ENCODE peak calls at places on chromosomes 2 and 18, in seven cellular contexts. One of them, this sample, is unnamed.

GRCh38 chr18:9079863-9080528 is 22.5 kb upstream of the NDUFV2 start:
- DNase-seq in AG08395: no peak
- DNase-seq in HCEC 1CT: no peak
- DNase-seq in A549: no peak
- DNase-seq in stimulated activated naive B cell treated with anti-CD40 and anti-IgM and Interleukin-4, amounts not matched to agents 10 μg/mL and 1 μg/mL and 100 μg/mL, for 72 hours: no peak
- DNase-seq in NCI-H1092: no peak
- DNase-seq in aorta: no peak
- DNase-seq in this sample: no peak

GRCh38 chr2:106095478-106096392 is 98.4 kb downstream of the UXS1 start:
- DNase-seq in stimulated activated naive B cell treated with anti-CD40 and anti-IgM and Interleukin-4, amounts not matched to agents 10 μg/mL and 1 μg/mL and 100 μg/mL, for 72 hours: peak
- DNase-seq in aorta: peak
- DNase-seq in HCEC 1CT: no peak
- DNase-seq in AG08395: no peak
- DNase-seq in A549: no peak
- DNase-seq in NCI-H1092: no peak
- DNase-seq in this sample: peak

GRCh38 chr18:27863780-27864430 is 313.0 kb downstream of the CDH2 start:
- DNase-seq in HCEC 1CT: no peak
- DNase-seq in A549: no peak
- DNase-seq in AG08395: no peak
- DNase-seq in aorta: no peak
- DNase-seq in NCI-H1092: no peak
- DNase-seq in stimulated activated naive B cell treated with anti-CD40 and anti-IgM and Interleukin-4, amounts not matched to agents 10 μg/mL and 1 μg/mL and 100 μg/mL, for 72 hours: no peak
- DNase-seq in this sample: no peak

GRCh38 chr18:59743561-59743960 is 46.3 kb upstream of the CCBE1 start:
- DNase-seq in AG08395: peak
- DNase-seq in A549: no peak
- DNase-seq in stimulated activated naive B cell treated with anti-CD40 and anti-IgM and Interleukin-4, amounts not matched to agents 10 μg/mL and 1 μg/mL and 100 μg/mL, for 72 hours: no peak
- DNase-seq in HCEC 1CT: peak
- DNase-seq in aorta: no peak
- DNase-seq in NCI-H1092: no peak
- DNase-seq in this sample: no peak

GRCh38 chr2:75494137-75494769 is 66.5 kb downstream of the EVA1A start:
- DNase-seq in NCI-H1092: no peak
- DNase-seq in HCEC 1CT: no peak
- DNase-seq in aorta: no peak
- DNase-seq in stimulated activated naive B cell treated with anti-CD40 and anti-IgM and Interleukin-4, amounts not matched to agents 10 μg/mL and 1 μg/mL and 100 μg/mL, for 72 hours: no peak
- DNase-seq in AG08395: peak
- DNase-seq in A549: no peak
- DNase-seq in this sample: no peak

GRCh38 chr2:3195865-3196504 is 181.6 kb downstream of the EIPR1 start:
- DNase-seq in A549: no peak
- DNase-seq in aorta: no peak
- DNase-seq in NCI-H1092: no peak
- DNase-seq in HCEC 1CT: no peak
- DNase-seq in AG08395: no peak
- DNase-seq in stimulated activated naive B cell treated with anti-CD40 and anti-IgM and Interleukin-4, amounts not matched to agents 10 μg/mL and 1 μg/mL and 100 μg/mL, for 72 hours: no peak
- DNase-seq in this sample: no peak

GRCh38 chr2:11203480-11203879 is 48.2 kb downstream of the SLC66A3 start:
- DNase-seq in stimulated activated naive B cell treated with anti-CD40 and anti-IgM and Interleukin-4, amounts not matched to agents 10 μg/mL and 1 μg/mL and 100 μg/mL, for 72 hours: no peak
- DNase-seq in NCI-H1092: no peak
- DNase-seq in AG08395: peak
- DNase-seq in A549: peak
- DNase-seq in HCEC 1CT: peak
- DNase-seq in aorta: no peak
- DNase-seq in this sample: no peak

GRCh38 chr18:77132369-77133050 is at the start of gene MBP:
- DNase-seq in AG08395: no peak
- DNase-seq in HCEC 1CT: no peak
- DNase-seq in NCI-H1092: peak
- DNase-seq in A549: peak
- DNase-seq in stimulated activated naive B cell treated with anti-CD40 and anti-IgM and Interleukin-4, amounts not matched to agents 10 μg/mL and 1 μg/mL and 100 μg/mL, for 72 hours: peak
- DNase-seq in aorta: peak
- DNase-seq in this sample: peak

GRCh38 chr2:196380575-196380974 is 209.2 kb upstream of the STK17B start:
- DNase-seq in HCEC 1CT: no peak
- DNase-seq in NCI-H1092: no peak
- DNase-seq in stimulated activated naive B cell treated with anti-CD40 and anti-IgM and Interleukin-4, amounts not matched to agents 10 μg/mL and 1 μg/mL and 100 μg/mL, for 72 hours: no peak
- DNase-seq in AG08395: no peak
- DNase-seq in A549: no peak
- DNase-seq in aorta: no peak
- DNase-seq in this sample: no peak

GRCh38 chr2:65382776-65383357 is 49.5 kb downstream of the SPRED2 start:
- DNase-seq in AG08395: peak
- DNase-seq in stimulated activated naive B cell treated with anti-CD40 and anti-IgM and Interleukin-4, amounts not matched to agents 10 μg/mL and 1 μg/mL and 100 μg/mL, for 72 hours: peak
- DNase-seq in NCI-H1092: no peak
- DNase-seq in HCEC 1CT: peak
- DNase-seq in aorta: peak
- DNase-seq in A549: peak
- DNase-seq in this sample: peak

GRCh38 chr2:71934595-71935263 is 212.9 kb downstream of the CYP26B1 start:
- DNase-seq in HCEC 1CT: no peak
- DNase-seq in aorta: peak
- DNase-seq in NCI-H1092: no peak
- DNase-seq in stimulated activated naive B cell treated with anti-CD40 and anti-IgM and Interleukin-4, amounts not matched to agents 10 μg/mL and 1 μg/mL and 100 μg/mL, for 72 hours: no peak
- DNase-seq in AG08395: peak
- DNase-seq in A549: peak
- DNase-seq in this sample: no peak

GRCh38 chr2:109382946-109383345 is 230.8 kb downstream of the SEPTIN10 start:
- DNase-seq in AG08395: peak
- DNase-seq in stimulated activated naive B cell treated with anti-CD40 and anti-IgM and Interleukin-4, amounts not matched to agents 10 μg/mL and 1 μg/mL and 100 μg/mL, for 72 hours: no peak
- DNase-seq in NCI-H1092: peak
- DNase-seq in HCEC 1CT: peak
- DNase-seq in A549: no peak
- DNase-seq in aorta: peak
- DNase-seq in this sample: no peak

GRCh38 chr18:55396979-55397378 is 191.0 kb downstream of the TCF4 start:
- DNase-seq in NCI-H1092: no peak
- DNase-seq in HCEC 1CT: no peak
- DNase-seq in A549: no peak
- DNase-seq in aorta: no peak
- DNase-seq in AG08395: no peak
- DNase-seq in stimulated activated naive B cell treated with anti-CD40 and anti-IgM and Interleukin-4, amounts not matched to agents 10 μg/mL and 1 μg/mL and 100 μg/mL, for 72 hours: no peak
- DNase-seq in this sample: no peak

GRCh38 chr2:148643421-148643820 is 1.1 kb upstream of the EPC2 start:
- DNase-seq in HCEC 1CT: no peak
- DNase-seq in AG08395: no peak
- DNase-seq in NCI-H1092: no peak
- DNase-seq in stimulated activated naive B cell treated with anti-CD40 and anti-IgM and Interleukin-4, amounts not matched to agents 10 μg/mL and 1 μg/mL and 100 μg/mL, for 72 hours: no peak
- DNase-seq in A549: no peak
- DNase-seq in aorta: no peak
- DNase-seq in this sample: no peak

GRCh38 chr18:22185723-22186386 is 16.5 kb downstream of the GATA6 start:
- DNase-seq in AG08395: no peak
- DNase-seq in HCEC 1CT: no peak
- DNase-seq in stimulated activated naive B cell treated with anti-CD40 and anti-IgM and Interleukin-4, amounts not matched to agents 10 μg/mL and 1 μg/mL and 100 μg/mL, for 72 hours: no peak
- DNase-seq in A549: no peak
- DNase-seq in aorta: no peak
- DNase-seq in NCI-H1092: no peak
- DNase-seq in this sample: no peak

GRCh38 chr18:66749030-66749429 is 145.1 kb upstream of the CDH19 start:
- DNase-seq in A549: peak
- DNase-seq in stimulated activated naive B cell treated with anti-CD40 and anti-IgM and Interleukin-4, amounts not matched to agents 10 μg/mL and 1 μg/mL and 100 μg/mL, for 72 hours: no peak
- DNase-seq in aorta: no peak
- DNase-seq in AG08395: no peak
- DNase-seq in HCEC 1CT: no peak
- DNase-seq in NCI-H1092: no peak
- DNase-seq in this sample: no peak

GRCh38 chr2:64210816-64211215 is 66.6 kb upstream of the PELI1 start:
- DNase-seq in aorta: no peak
- DNase-seq in stimulated activated naive B cell treated with anti-CD40 and anti-IgM and Interleukin-4, amounts not matched to agents 10 μg/mL and 1 μg/mL and 100 μg/mL, for 72 hours: no peak
- DNase-seq in NCI-H1092: no peak
- DNase-seq in A549: no peak
- DNase-seq in HCEC 1CT: no peak
- DNase-seq in AG08395: no peak
- DNase-seq in this sample: peak

GRCh38 chr2:26649992-26650712 is 9.0 kb upstream of the CIB4 start:
- DNase-seq in stimulated activated naive B cell treated with anti-CD40 and anti-IgM and Interleukin-4, amounts not matched to agents 10 μg/mL and 1 μg/mL and 100 μg/mL, for 72 hours: no peak
- DNase-seq in NCI-H1092: no peak
- DNase-seq in HCEC 1CT: no peak
- DNase-seq in A549: no peak
- DNase-seq in aorta: no peak
- DNase-seq in AG08395: no peak
- DNase-seq in this sample: no peak

GRCh38 chr2:215028231-215028630 is 110.2 kb downstream of the ABCA12 start:
- DNase-seq in A549: no peak
- DNase-seq in aorta: no peak
- DNase-seq in NCI-H1092: no peak
- DNase-seq in stimulated activated naive B cell treated with anti-CD40 and anti-IgM and Interleukin-4, amounts not matched to agents 10 μg/mL and 1 μg/mL and 100 μg/mL, for 72 hours: no peak
- DNase-seq in AG08395: peak
- DNase-seq in HCEC 1CT: peak
- DNase-seq in this sample: no peak

GRCh38 chr2:25257931-25258771 is 83.6 kb downstream of the DNMT3A start:
- DNase-seq in NCI-H1092: no peak
- DNase-seq in HCEC 1CT: no peak
- DNase-seq in aorta: no peak
- DNase-seq in AG08395: no peak
- DNase-seq in stimulated activated naive B cell treated with anti-CD40 and anti-IgM and Interleukin-4, amounts not matched to agents 10 μg/mL and 1 μg/mL and 100 μg/mL, for 72 hours: no peak
- DNase-seq in A549: no peak
- DNase-seq in this sample: no peak

GRCh38 chr2:6909431-6910385 is 7.5 kb upstream of the RNF144A start:
- DNase-seq in NCI-H1092: no peak
- DNase-seq in HCEC 1CT: no peak
- DNase-seq in A549: no peak
- DNase-seq in stimulated activated naive B cell treated with anti-CD40 and anti-IgM and Interleukin-4, amounts not matched to agents 10 μg/mL and 1 μg/mL and 100 μg/mL, for 72 hours: no peak
- DNase-seq in AG08395: no peak
- DNase-seq in aorta: no peak
- DNase-seq in this sample: no peak

GRCh38 chr2:177239934-177240600 is 24.5 kb downstream of the NFE2L2 start:
- DNase-seq in A549: peak
- DNase-seq in HCEC 1CT: peak
- DNase-seq in aorta: no peak
- DNase-seq in AG08395: peak
- DNase-seq in stimulated activated naive B cell treated with anti-CD40 and anti-IgM and Interleukin-4, amounts not matched to agents 10 μg/mL and 1 μg/mL and 100 μg/mL, for 72 hours: peak
- DNase-seq in NCI-H1092: no peak
- DNase-seq in this sample: peak

GRCh38 chr2:202172439-202173191 is 65.8 kb downstream of the SUMO1 start:
- DNase-seq in NCI-H1092: no peak
- DNase-seq in aorta: no peak
- DNase-seq in A549: no peak
- DNase-seq in stimulated activated naive B cell treated with anti-CD40 and anti-IgM and Interleukin-4, amounts not matched to agents 10 μg/mL and 1 μg/mL and 100 μg/mL, for 72 hours: peak
- DNase-seq in AG08395: no peak
- DNase-seq in HCEC 1CT: no peak
- DNase-seq in this sample: no peak